ENCODE peak calls at places on chromosomes 5 and 9, in six cellular contexts. E, G, K, X, U and S are unnamed samples.

GRCh38 chr5:149310947-149311675 is 34.2 kb upstream of the GRPEL2 start:
- DNase-seq in E (peak; percentile 59), U (no peak), X (no peak), K (no peak), G (no peak), S (no peak)

GRCh38 chr9:78590068-78590467 is 293.1 kb downstream of the PSAT1 start:
- DNase-seq in U (no peak), X (no peak), G (no peak), K (no peak), E (no peak), S (no peak)

GRCh38 chr9:129146441-129146933 is 31.6 kb downstream of the IER5L start:
- DNase-seq in K (no peak), X (no peak), U (no peak), G (no peak), E (no peak), S (no peak)

GRCh38 chr9:69223605-69224004 is 49.5 kb downstream of the TJP2 start:
- DNase-seq in X (no peak), K (no peak), U (peak; percentile 53), E (no peak), G (no peak), S (peak; percentile 50)

GRCh38 chr9:27701664-27702063 is 128.4 kb upstream of the C9orf72 start:
- DNase-seq in K (no peak), U (no peak), E (peak; percentile 13), X (peak; percentile 18), G (no peak), S (no peak)

GRCh38 chr5:67814569-67815311 is 400.8 kb upstream of the PIK3R1 start:
- DNase-seq in G (no peak), K (no peak), E (no peak), X (no peak), U (no peak), S (no peak)

GRCh38 chr9:108687360-108687981 is 168.3 kb downstream of the ACTL7B start:
- DNase-seq in U (no peak), X (no peak), E (no peak), G (no peak), K (no peak), S (no peak)

GRCh38 chr5:161547573-161548471 is 1.3 kb upstream of the GABRB2 start:
- DNase-seq in K (no peak), X (peak; percentile 14), U (no peak), E (no peak), G (no peak), S (no peak)

GRCh38 chr5:21823076-21823574 is 1030.0 kb downstream of the CDH12 start:
- DNase-seq in G (no peak), U (no peak), K (no peak), X (no peak), E (no peak), S (no peak)

GRCh38 chr5:142215915-142216681 is 107.5 kb downstream of the NDFIP1 start:
- DNase-seq in U (no peak), E (peak; percentile 74), K (no peak), G (peak; percentile 88), X (peak; percentile 47), S (no peak)
- H3K4me1 ChIP-seq in U (peaks cover 4% of the 10 kb centered on the region), E (peaks cover 11% of the 10 kb centered on the region), K (no peaks in the 10 kb centered on the region), G (peaks cover 4% of the 10 kb centered on the region), X (peaks cover 8% of the 10 kb centered on the region), S (no peaks in the 10 kb centered on the region)

DNA sequence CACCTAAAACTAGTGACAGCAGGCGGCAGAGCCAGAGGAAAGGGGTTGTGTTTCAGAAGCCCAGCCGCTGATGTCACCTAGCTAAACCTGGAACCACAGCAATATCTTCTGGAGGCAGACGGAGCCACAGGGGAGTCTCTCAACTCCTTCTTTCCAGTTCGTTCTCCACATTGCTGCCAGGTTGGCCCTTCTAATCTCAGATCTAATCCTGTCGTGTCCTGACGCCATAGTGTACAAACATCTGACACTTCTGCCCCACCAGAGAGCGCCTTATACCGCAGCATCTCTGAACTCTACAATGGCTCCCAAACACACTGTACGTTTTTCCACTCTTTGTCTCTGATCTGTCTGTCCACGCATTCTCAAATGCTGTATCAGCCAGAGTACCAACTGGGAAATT is 240.0 kb downstream of the SMARCA2 start:
- DNase-seq in K (no peak), X (no peak), U (no peak), E (no peak), G (no peak), S (no peak)
- H3K4me1 ChIP-seq in K (no peaks in the 10 kb centered on the region), X (no peaks in the 10 kb centered on the region), U (no peaks in the 10 kb centered on the region), E (no peaks in the 10 kb centered on the region), G (no peaks in the 10 kb centered on the region), S (no peaks in the 10 kb centered on the region)

GRCh38 chr5:16935271-16936149 is 578 bp downstream of the MYO10 start:
- DNase-seq in U (peak; percentile 33), X (peak; percentile 49), K (peak; percentile 3), G (peak; percentile 86), E (peak; percentile 17), S (no peak)
- H3K4me1 ChIP-seq in U (peaks cover 2% of the 10 kb centered on the region), X (peaks cover 42% of the 10 kb centered on the region), K (no peaks in the 10 kb centered on the region), G (no peaks in the 10 kb centered on the region), E (peaks cover 15% of the 10 kb centered on the region), S (no peaks in the 10 kb centered on the region)

GRCh38 chr5:158120760-158121159 is 261.8 kb upstream of the CLINT1 start:
- DNase-seq in X (no peak), G (no peak), U (no peak), K (no peak), E (no peak), S (no peak)

GRCh38 chr5:158115468-158115867 is 256.5 kb upstream of the CLINT1 start:
- DNase-seq in G (no peak), E (no peak), U (no peak), K (no peak), X (no peak), S (no peak)

GRCh38 chr5:158117467-158118165 is 258.7 kb upstream of the CLINT1 start:
- DNase-seq in K (no peak), X (no peak), U (no peak), G (no peak), E (no peak), S (no peak)

GRCh38 chr5:158119852-158120708 is 261.1 kb upstream of the CLINT1 start:
- DNase-seq in X (no peak), G (no peak), U (no peak), E (no peak), K (no peak), S (no peak)

DNA sequence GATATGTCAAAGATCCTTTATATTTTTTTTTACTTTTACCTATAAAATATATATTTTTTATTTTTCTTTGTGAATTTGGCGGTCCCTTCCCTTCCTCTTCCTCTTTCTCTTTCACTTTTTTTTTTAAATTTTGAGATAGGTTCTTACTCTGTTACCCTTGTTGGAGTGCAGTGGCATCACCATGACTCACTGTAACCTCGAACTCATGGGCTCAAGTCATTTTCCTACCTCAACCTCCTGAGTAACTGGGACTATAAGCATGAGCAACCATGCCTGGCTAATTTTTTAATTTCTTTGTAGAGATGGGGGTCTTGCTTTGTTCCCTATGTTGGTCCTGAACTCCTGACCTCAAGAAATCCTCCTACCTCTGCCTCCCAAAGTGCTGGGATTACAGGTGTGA is 258.0 kb upstream of the CLINT1 start:
- DNase-seq in X (no peak), G (no peak), E (no peak), U (no peak), K (no peak), S (no peak)
- H3K4me1 ChIP-seq in X (no peaks in the 10 kb centered on the region), G (no peaks in the 10 kb centered on the region), E (no peaks in the 10 kb centered on the region), U (no peaks in the 10 kb centered on the region), K (no peaks in the 10 kb centered on the region), S (no peaks in the 10 kb centered on the region)

GRCh38 chr5:80958611-80959010 is 1.6 kb upstream of the RASGRF2 start:
- DNase-seq in G (no peak), U (no peak), E (no peak), K (no peak), X (no peak), S (no peak)

GRCh38 chr5:80960531-80961375 is 590 bp downstream of the RASGRF2 start:
- DNase-seq in E (peak; percentile 19), G (peak; percentile 77), X (peak; percentile 10), U (no peak), K (peak; percentile 51), S (no peak)

GRCh38 chr5:80959768-80960442 is at the start of gene RASGRF2:
- DNase-seq in K (peak; percentile 48), G (peak; percentile 76), E (peak; percentile 18), X (peak; percentile 49), U (no peak), S (no peak)

GRCh38 chr5:80957031-80957761 is 3.0 kb upstream of the RASGRF2 start:
- DNase-seq in U (no peak), K (no peak), E (no peak), G (no peak), X (no peak), S (no peak)

GRCh38 chr5:80959138-80959537 is 1.0 kb upstream of the RASGRF2 start:
- DNase-seq in U (no peak), K (no peak), E (no peak), G (no peak), X (no peak), S (no peak)
- H3K4me1 ChIP-seq in U (peaks cover 16% of the 10 kb centered on the region), K (peaks cover 22% of the 10 kb centered on the region), E (no peaks in the 10 kb centered on the region), G (no peaks in the 10 kb centered on the region), X (peaks cover 20% of the 10 kb centered on the region), S (peaks cover 7% of the 10 kb centered on the region)

DNA sequence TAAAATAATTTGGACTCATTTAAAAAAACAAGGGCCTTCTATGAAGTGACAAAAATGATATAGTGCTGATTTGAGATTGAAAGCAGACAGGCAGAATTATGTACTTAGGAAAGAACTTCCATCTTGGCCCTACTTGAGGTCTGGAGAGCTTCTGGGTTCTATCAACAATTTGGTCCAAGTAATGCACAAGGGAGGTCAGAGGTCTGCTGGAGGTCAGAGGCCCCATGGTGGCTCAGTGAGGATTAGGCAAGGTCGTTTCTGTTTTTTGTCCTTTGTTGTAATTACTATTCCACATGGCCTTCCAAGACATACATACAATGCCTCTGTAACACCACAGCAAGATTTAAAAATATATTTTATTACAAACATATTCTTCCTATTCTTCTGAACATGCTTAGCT is 37.2 kb downstream of the NUDT12 start:
- DNase-seq in G (no peak), E (no peak), U (no peak), K (no peak), X (no peak), S (no peak)
- H3K4me1 ChIP-seq in G (no peaks in the 10 kb centered on the region), E (no peaks in the 10 kb centered on the region), U (no peaks in the 10 kb centered on the region), K (no peaks in the 10 kb centered on the region), X (peaks cover 13% of the 10 kb centered on the region), S (no peaks in the 10 kb centered on the region)

GRCh38 chr5:147485046-147485445 is 24.8 kb downstream of the DPYSL3 start:
- DNase-seq in G (no peak), K (no peak), E (no peak), U (no peak), X (no peak), S (no peak)

GRCh38 chr5:147482426-147483196 is 27.3 kb downstream of the DPYSL3 start:
- DNase-seq in E (no peak), X (no peak), U (no peak), K (no peak), G (no peak), S (no peak)

GRCh38 chr5:147484708-147485020 is 25.2 kb downstream of the DPYSL3 start:
- DNase-seq in K (no peak), G (no peak), E (no peak), X (no peak), U (no peak), S (no peak)

GRCh38 chr5:147483197-147483790 is 26.6 kb downstream of the DPYSL3 start:
- DNase-seq in E (no peak), G (no peak), K (no peak), X (no peak), U (no peak), S (no peak)

GRCh38 chr5:147483961-147484707 is 25.7 kb downstream of the DPYSL3 start:
- DNase-seq in E (peak; percentile 82), G (peak; percentile 87), U (no peak), K (no peak), X (peak; percentile 33), S (no peak)
- H3K4me1 ChIP-seq in E (no peaks in the 10 kb centered on the region), G (peaks cover 14% of the 10 kb centered on the region), U (no peaks in the 10 kb centered on the region), K (no peaks in the 10 kb centered on the region), X (peaks cover 38% of the 10 kb centered on the region), S (peaks cover 3% of the 10 kb centered on the region)